ENCODE peak calls at places on chromosome 1, in five cellular contexts. P is EL, R is Daoy, K is lower lobe of right lung, L is midbrain. J is an unnamed sample.
A peak's percentile ranks its signal among the peaks of the same experiment; 100 is the strongest.

GRCh38 chr1:245085508-245086095 is 69.2 kb upstream of the KIF26B start:
- DNase-seq in K (no peak), P (peak; percentile 95), R (peak; percentile 90), L (no peak), J (peak; percentile 88)

GRCh38 chr1:65243492-65243891 is 65.9 kb upstream of the DNAJC6 start:
- DNase-seq in K (no peak), P (no peak), L (no peak), R (no peak), J (no peak)

GRCh38 chr1:7579831-7580804 is 191.0 kb upstream of the VAMP3 start:
- DNase-seq in P (no peak), L (no peak), R (no peak), K (peak; percentile 29), J (no peak)

GRCh38 chr1:184822267-184822666 is 67.6 kb upstream of the EDEM3 start:
- DNase-seq in P (no peak), R (no peak), K (no peak), L (no peak), J (no peak)

GRCh38 chr1:1157914-1158710 is 15.6 kb upstream of the TTLL10 start:
- DNase-seq in L (peak; percentile 82), R (peak; percentile 60), P (peak; percentile 28), K (peak; percentile 77), J (peak; percentile 69)

GRCh38 chr1:214617843-214618242 is 14.8 kb downstream of the CENPF start:
- DNase-seq in L (no peak), K (no peak), R (no peak), P (no peak), J (no peak)

GRCh38 chr1:24888061-24888970 is 41.8 kb downstream of the RUNX3 start:
- DNase-seq in R (no peak), P (no peak), K (peak; percentile 20), L (no peak), J (no peak)

GRCh38 chr1:161216945-161217712 is 2.0 kb downstream of the FCER1G start:
- DNase-seq in L (no peak), K (peak; percentile 10), R (peak; percentile 50), P (peak; percentile 79), J (peak; percentile 77)

GRCh38 chr1:199591468-199591867 is 436.0 kb upstream of the NR5A2 start:
- DNase-seq in L (no peak), R (no peak), P (no peak), K (no peak), J (no peak)

GRCh38 chr1:172906778-172907592 is 143.8 kb downstream of the TNFSF18 start:
- DNase-seq in K (no peak), P (peak; percentile 92), R (peak; percentile 82), L (no peak), J (peak; percentile 99)

GRCh38 chr1:10280442-10281350 is 70.3 kb downstream of the KIF1B start:
- DNase-seq in K (no peak), P (peak; percentile 18), R (no peak), L (no peak), J (peak; percentile 31)

GRCh38 chr1:229835226-229835625 is 209.2 kb downstream of the URB2 start:
- DNase-seq in R (no peak), P (no peak), K (no peak), L (no peak), J (no peak)

GRCh38 chr1:172122381-172122780 is 281.1 kb downstream of the DNM3 start:
- DNase-seq in R (no peak), L (no peak), P (no peak), K (no peak), J (no peak)

GRCh38 chr1:45001011-45001481 is 10.1 kb downstream of the HECTD3 start:
- DNase-seq in K (peak; percentile 75), L (no peak), R (no peak), P (no peak), J (no peak)

GRCh38 chr1:150320667-150320978 is 710 bp upstream of the PRPF3 start:
- DNase-seq in L (no peak), P (no peak), K (no peak), R (no peak), J (no peak)

GRCh38 chr1:201259476-201260235 is 23.6 kb upstream of the PKP1 start:
- DNase-seq in K (no peak), R (peak; percentile 83), P (peak; percentile 74), L (no peak), J (peak; percentile 82)

GRCh38 chr1:92310185-92310597 is 11.3 kb downstream of the RPAP2 start:
- DNase-seq in K (no peak), R (no peak), L (peak; percentile 34), P (peak; percentile 19), J (peak; percentile 35)

GRCh38 chr1:157992031-157992568 is 1.3 kb upstream of the KIRREL1 start:
- DNase-seq in P (peak; percentile 75), L (peak; percentile 63), K (no peak), R (peak; percentile 67), J (peak; percentile 76)

GRCh38 chr1:236451796-236452373 is 57.8 kb downstream of the EDARADD start:
- DNase-seq in L (no peak), R (peak; percentile 31), K (no peak), P (peak; percentile 27), J (peak; percentile 23)